ENCODE peak calls at places on chromosomes 2 and 18, in eight cellular contexts. One of them, this sample, is unnamed.

GRCh38 chr2:181185948-181186347 is 205.5 kb downstream of the UBE2E3 start:
- DNase-seq in adrenal gland: no peak
- DNase-seq in RWPE2: no peak
- DNase-seq in lower lobe of right lung: no peak
- DNase-seq in BE2C: no peak
- DNase-seq in right lobe of liver: no peak
- DNase-seq in fibroblast of mammary gland: no peak
- DNase-seq in CD8-positive, alpha-beta T cell: no peak
- DNase-seq in this sample: no peak

GRCh38 chr2:121102949-121103348 is 182.1 kb downstream of the TFCP2L1 start:
- DNase-seq in adrenal gland: no peak
- DNase-seq in RWPE2: no peak
- DNase-seq in lower lobe of right lung: no peak
- DNase-seq in BE2C: no peak
- DNase-seq in right lobe of liver: no peak
- DNase-seq in fibroblast of mammary gland: no peak
- DNase-seq in CD8-positive, alpha-beta T cell: no peak
- DNase-seq in this sample: no peak

GRCh38 chr2:220075835-220076234 is 448.4 kb downstream of the SLC4A3 start:
- DNase-seq in adrenal gland: no peak
- DNase-seq in RWPE2: no peak
- DNase-seq in lower lobe of right lung: no peak
- DNase-seq in BE2C: no peak
- DNase-seq in right lobe of liver: no peak
- DNase-seq in fibroblast of mammary gland: peak; percentile 30
- DNase-seq in CD8-positive, alpha-beta T cell: no peak
- DNase-seq in this sample: no peak

GRCh38 chr18:45058076-45058475 is 377.4 kb downstream of the SETBP1 start:
- DNase-seq in adrenal gland: no peak
- DNase-seq in RWPE2: no peak
- DNase-seq in lower lobe of right lung: no peak
- DNase-seq in BE2C: no peak
- DNase-seq in right lobe of liver: no peak
- DNase-seq in fibroblast of mammary gland: no peak
- DNase-seq in CD8-positive, alpha-beta T cell: no peak
- DNase-seq in this sample: no peak

GRCh38 chr2:224147174-224147573 is 108.1 kb upstream of the SERPINE2 start:
- DNase-seq in adrenal gland: no peak
- DNase-seq in RWPE2: no peak
- DNase-seq in lower lobe of right lung: no peak
- DNase-seq in BE2C: no peak
- DNase-seq in right lobe of liver: no peak
- DNase-seq in fibroblast of mammary gland: no peak
- DNase-seq in CD8-positive, alpha-beta T cell: no peak
- DNase-seq in this sample: no peak

GRCh38 chr2:40199758-40200157 is 252.1 kb downstream of the SLC8A1 start:
- DNase-seq in adrenal gland: no peak
- DNase-seq in RWPE2: no peak
- DNase-seq in lower lobe of right lung: no peak
- DNase-seq in BE2C: no peak
- DNase-seq in right lobe of liver: no peak
- DNase-seq in fibroblast of mammary gland: peak; percentile 63
- DNase-seq in CD8-positive, alpha-beta T cell: no peak
- DNase-seq in this sample: no peak

GRCh38 chr2:75606851-75607798 is 39.5 kb upstream of the MRPL19 start:
- DNase-seq in adrenal gland: no peak
- DNase-seq in RWPE2: no peak
- DNase-seq in lower lobe of right lung: no peak
- DNase-seq in BE2C: no peak
- DNase-seq in right lobe of liver: no peak
- DNase-seq in fibroblast of mammary gland: peak; percentile 90
- DNase-seq in CD8-positive, alpha-beta T cell: no peak
- DNase-seq in this sample: no peak

GRCh38 chr2:168118733-168119518 is 128.5 kb downstream of the STK39 start:
- DNase-seq in adrenal gland: peak; percentile 32
- DNase-seq in RWPE2: no peak
- DNase-seq in lower lobe of right lung: no peak
- DNase-seq in BE2C: peak; percentile 33
- DNase-seq in right lobe of liver: no peak
- DNase-seq in fibroblast of mammary gland: peak; percentile 78
- DNase-seq in CD8-positive, alpha-beta T cell: no peak
- DNase-seq in this sample: peak; percentile 48

GRCh38 chr2:161947394-161947793 is 126.6 kb downstream of the DPP4 start:
- DNase-seq in adrenal gland: no peak
- DNase-seq in RWPE2: no peak
- DNase-seq in lower lobe of right lung: no peak
- DNase-seq in BE2C: no peak
- DNase-seq in right lobe of liver: no peak
- DNase-seq in fibroblast of mammary gland: peak; percentile 3
- DNase-seq in CD8-positive, alpha-beta T cell: no peak
- DNase-seq in this sample: no peak

GRCh38 chr2:241855245-241855887 is 3.3 kb downstream of the PDCD1 start:
- DNase-seq in adrenal gland: no peak
- DNase-seq in RWPE2: no peak
- DNase-seq in lower lobe of right lung: peak; percentile 40
- DNase-seq in BE2C: peak; percentile 19
- DNase-seq in right lobe of liver: no peak
- DNase-seq in fibroblast of mammary gland: no peak
- DNase-seq in CD8-positive, alpha-beta T cell: peak; percentile 12
- DNase-seq in this sample: no peak

GRCh38 chr18:63267990-63268721 is 51.4 kb downstream of the BCL2 start:
- DNase-seq in adrenal gland: no peak
- DNase-seq in RWPE2: no peak
- DNase-seq in lower lobe of right lung: no peak
- DNase-seq in BE2C: no peak
- DNase-seq in right lobe of liver: no peak
- DNase-seq in fibroblast of mammary gland: peak; percentile 28
- DNase-seq in CD8-positive, alpha-beta T cell: no peak
- DNase-seq in this sample: peak; percentile 7

GRCh38 chr2:10977636-10978035 is 65.9 kb downstream of the KCNF1 start:
- DNase-seq in adrenal gland: no peak
- DNase-seq in RWPE2: no peak
- DNase-seq in lower lobe of right lung: no peak
- DNase-seq in BE2C: peak; percentile 68
- DNase-seq in right lobe of liver: no peak
- DNase-seq in fibroblast of mammary gland: no peak
- DNase-seq in CD8-positive, alpha-beta T cell: no peak
- DNase-seq in this sample: no peak

GRCh38 chr2:157747695-157748370 is 119.2 kb upstream of the ACVR1C start:
- DNase-seq in adrenal gland: no peak
- DNase-seq in RWPE2: no peak
- DNase-seq in lower lobe of right lung: no peak
- DNase-seq in BE2C: no peak
- DNase-seq in right lobe of liver: peak; percentile 49
- DNase-seq in fibroblast of mammary gland: peak; percentile 92
- DNase-seq in CD8-positive, alpha-beta T cell: no peak
- DNase-seq in this sample: no peak

GRCh38 chr2:64641585-64641984 is 12.1 kb downstream of the SERTAD2 start:
- DNase-seq in adrenal gland: no peak
- DNase-seq in RWPE2: no peak
- DNase-seq in lower lobe of right lung: no peak
- DNase-seq in BE2C: no peak
- DNase-seq in right lobe of liver: no peak
- DNase-seq in fibroblast of mammary gland: no peak
- DNase-seq in CD8-positive, alpha-beta T cell: no peak
- DNase-seq in this sample: no peak

GRCh38 chr2:99488999-99489757 is 639 bp downstream of the REV1 start:
- DNase-seq in adrenal gland: peak; percentile 80
- DNase-seq in RWPE2: no peak
- DNase-seq in lower lobe of right lung: peak; percentile 84
- DNase-seq in BE2C: peak; percentile 60
- DNase-seq in right lobe of liver: peak; percentile 82
- DNase-seq in fibroblast of mammary gland: peak; percentile 41
- DNase-seq in CD8-positive, alpha-beta T cell: peak; percentile 59
- DNase-seq in this sample: peak; percentile 77

GRCh38 chr2:191386938-191387536 is 141.8 kb downstream of the MYO1B start:
- DNase-seq in adrenal gland: no peak
- DNase-seq in RWPE2: no peak
- DNase-seq in lower lobe of right lung: no peak
- DNase-seq in BE2C: no peak
- DNase-seq in right lobe of liver: no peak
- DNase-seq in fibroblast of mammary gland: peak; percentile 71
- DNase-seq in CD8-positive, alpha-beta T cell: no peak
- DNase-seq in this sample: no peak

GRCh38 chr2:112048887-112049286 is 6.2 kb upstream of the TMEM87B start:
- DNase-seq in adrenal gland: peak; percentile 54
- DNase-seq in RWPE2: no peak
- DNase-seq in lower lobe of right lung: no peak
- DNase-seq in BE2C: no peak
- DNase-seq in right lobe of liver: no peak
- DNase-seq in fibroblast of mammary gland: peak; percentile 76
- DNase-seq in CD8-positive, alpha-beta T cell: no peak
- DNase-seq in this sample: no peak

GRCh38 chr2:215505044-215505786 is 69.3 kb upstream of the FN1 start:
- DNase-seq in adrenal gland: no peak
- DNase-seq in RWPE2: no peak
- DNase-seq in lower lobe of right lung: no peak
- DNase-seq in BE2C: no peak
- DNase-seq in right lobe of liver: no peak
- DNase-seq in fibroblast of mammary gland: peak; percentile 86
- DNase-seq in CD8-positive, alpha-beta T cell: no peak
- DNase-seq in this sample: no peak

GRCh38 chr18:35240664-35241522 is at the start of gene ZNF397:
- DNase-seq in adrenal gland: peak; percentile 98
- DNase-seq in RWPE2: peak; percentile 94
- DNase-seq in lower lobe of right lung: peak; percentile 99
- DNase-seq in BE2C: peak; percentile 93
- DNase-seq in right lobe of liver: peak; percentile 99
- DNase-seq in fibroblast of mammary gland: peak; percentile 96
- DNase-seq in CD8-positive, alpha-beta T cell: peak; percentile 94
- DNase-seq in this sample: peak; percentile 98

GRCh38 chr2:65367517-65367916 is 64.9 kb downstream of the SPRED2 start:
- DNase-seq in adrenal gland: peak; percentile 2
- DNase-seq in RWPE2: peak; percentile 87
- DNase-seq in lower lobe of right lung: no peak
- DNase-seq in BE2C: peak; percentile 31
- DNase-seq in right lobe of liver: no peak
- DNase-seq in fibroblast of mammary gland: peak; percentile 100
- DNase-seq in CD8-positive, alpha-beta T cell: no peak
- DNase-seq in this sample: no peak

GRCh38 chr2:37287966-37288365 is 36.7 kb downstream of the PRKD3 start:
- DNase-seq in adrenal gland: no peak
- DNase-seq in RWPE2: no peak
- DNase-seq in lower lobe of right lung: no peak
- DNase-seq in BE2C: peak; percentile 40
- DNase-seq in right lobe of liver: no peak
- DNase-seq in fibroblast of mammary gland: no peak
- DNase-seq in CD8-positive, alpha-beta T cell: no peak
- DNase-seq in this sample: no peak

GRCh38 chr18:67511840-67512239 is 4.7 kb downstream of the DSEL start:
- DNase-seq in adrenal gland: no peak
- DNase-seq in RWPE2: no peak
- DNase-seq in lower lobe of right lung: no peak
- DNase-seq in BE2C: no peak
- DNase-seq in right lobe of liver: no peak
- DNase-seq in fibroblast of mammary gland: no peak
- DNase-seq in CD8-positive, alpha-beta T cell: no peak
- DNase-seq in this sample: no peak

GRCh38 chr2:222448806-222449205 is 24.5 kb downstream of the SGPP2 start:
- DNase-seq in adrenal gland: no peak
- DNase-seq in RWPE2: no peak
- DNase-seq in lower lobe of right lung: no peak
- DNase-seq in BE2C: no peak
- DNase-seq in right lobe of liver: no peak
- DNase-seq in fibroblast of mammary gland: peak; percentile 62
- DNase-seq in CD8-positive, alpha-beta T cell: no peak
- DNase-seq in this sample: no peak

GRCh38 chr18:58222439-58223125 is 178.6 kb downstream of the NEDD4L start:
- DNase-seq in adrenal gland: peak; percentile 3
- DNase-seq in RWPE2: no peak
- DNase-seq in lower lobe of right lung: no peak
- DNase-seq in BE2C: no peak
- DNase-seq in right lobe of liver: no peak
- DNase-seq in fibroblast of mammary gland: peak; percentile 80
- DNase-seq in CD8-positive, alpha-beta T cell: no peak
- DNase-seq in this sample: no peak

GRCh38 chr2:150555957-150556356 is 68.5 kb upstream of the RND3 start:
- DNase-seq in adrenal gland: no peak
- DNase-seq in RWPE2: no peak
- DNase-seq in lower lobe of right lung: no peak
- DNase-seq in BE2C: no peak
- DNase-seq in right lobe of liver: no peak
- DNase-seq in fibroblast of mammary gland: no peak
- DNase-seq in CD8-positive, alpha-beta T cell: no peak
- DNase-seq in this sample: no peak

GRCh38 chr2:177195194-177195593 is 17.4 kb upstream of the HNRNPA3 start:
- DNase-seq in adrenal gland: no peak
- DNase-seq in RWPE2: no peak
- DNase-seq in lower lobe of right lung: no peak
- DNase-seq in BE2C: no peak
- DNase-seq in right lobe of liver: no peak
- DNase-seq in fibroblast of mammary gland: no peak
- DNase-seq in CD8-positive, alpha-beta T cell: no peak
- DNase-seq in this sample: no peak
- TF ChIP-seq CTCF in adrenal gland: no peak
- TF ChIP-seq CTCF in RWPE2: peak; percentile 12
- TF ChIP-seq CTCF in lower lobe of right lung: no peak
- TF ChIP-seq CTCF in BE2C: no peak
- TF ChIP-seq CTCF in right lobe of liver: no peak
- TF ChIP-seq CTCF in fibroblast of mammary gland: no peak
- TF ChIP-seq CTCF in CD8-positive, alpha-beta T cell: no peak
- TF ChIP-seq CTCF in this sample: no peak

GRCh38 chr2:15748736-15749323 is 157.2 kb downstream of the DDX1 start:
- DNase-seq in adrenal gland: peak; percentile 25
- DNase-seq in RWPE2: no peak
- DNase-seq in lower lobe of right lung: no peak
- DNase-seq in BE2C: peak; percentile 47
- DNase-seq in right lobe of liver: no peak
- DNase-seq in fibroblast of mammary gland: peak; percentile 15
- DNase-seq in CD8-positive, alpha-beta T cell: no peak
- DNase-seq in this sample: peak; percentile 66
- TF ChIP-seq CTCF in adrenal gland: peak; percentile 46
- TF ChIP-seq CTCF in RWPE2: peak; percentile 21
- TF ChIP-seq CTCF in lower lobe of right lung: peak; percentile 49
- TF ChIP-seq CTCF in BE2C: peak; percentile 48
- TF ChIP-seq CTCF in right lobe of liver: peak; percentile 12
- TF ChIP-seq CTCF in fibroblast of mammary gland: peak; percentile 33
- TF ChIP-seq CTCF in CD8-positive, alpha-beta T cell: no peak
- TF ChIP-seq CTCF in this sample: peak; percentile 50

GRCh38 chr2:43950383-43951008 is 45.3 kb downstream of the LRPPRC start:
- DNase-seq in adrenal gland: peak; percentile 30
- DNase-seq in RWPE2: no peak
- DNase-seq in lower lobe of right lung: no peak
- DNase-seq in BE2C: peak; percentile 26
- DNase-seq in right lobe of liver: no peak
- DNase-seq in fibroblast of mammary gland: peak; percentile 44
- DNase-seq in CD8-positive, alpha-beta T cell: no peak
- DNase-seq in this sample: no peak
- TF ChIP-seq CTCF in adrenal gland: peak; percentile 42
- TF ChIP-seq CTCF in RWPE2: peak; percentile 63
- TF ChIP-seq CTCF in lower lobe of right lung: peak; percentile 30
- TF ChIP-seq CTCF in BE2C: peak; percentile 55
- TF ChIP-seq CTCF in right lobe of liver: peak; percentile 41
- TF ChIP-seq CTCF in fibroblast of mammary gland: peak; percentile 33
- TF ChIP-seq CTCF in CD8-positive, alpha-beta T cell: peak; percentile 26
- TF ChIP-seq CTCF in this sample: peak; percentile 29

DNA sequence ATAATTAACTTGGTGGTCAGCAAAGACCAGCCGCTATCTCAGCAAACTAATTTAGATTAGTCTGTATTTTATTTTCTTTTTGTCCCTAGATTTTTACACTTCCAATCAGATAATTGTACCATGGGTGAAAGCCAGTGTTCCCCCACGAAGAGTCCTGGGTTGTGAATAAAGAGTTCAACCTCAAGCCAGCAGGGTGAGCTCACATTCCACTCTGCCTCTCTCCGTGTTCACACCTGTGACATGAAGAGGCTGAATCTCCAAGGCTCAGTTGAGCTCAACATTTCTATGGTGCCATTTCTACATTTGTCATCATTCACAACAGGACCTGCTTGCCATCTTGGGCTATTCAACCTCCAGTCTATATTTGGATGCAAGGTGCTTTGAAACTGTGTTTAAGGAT is 771.5 kb downstream of the GALR1 start:
- DNase-seq in adrenal gland: no peak
- DNase-seq in RWPE2: no peak
- DNase-seq in lower lobe of right lung: no peak
- DNase-seq in BE2C: no peak
- DNase-seq in right lobe of liver: no peak
- DNase-seq in fibroblast of mammary gland: no peak
- DNase-seq in CD8-positive, alpha-beta T cell: no peak
- DNase-seq in this sample: no peak
- TF ChIP-seq CTCF in adrenal gland: no peak
- TF ChIP-seq CTCF in RWPE2: no peak
- TF ChIP-seq CTCF in lower lobe of right lung: no peak
- TF ChIP-seq CTCF in BE2C: no peak
- TF ChIP-seq CTCF in right lobe of liver: no peak
- TF ChIP-seq CTCF in fibroblast of mammary gland: no peak
- TF ChIP-seq CTCF in CD8-positive, alpha-beta T cell: no peak
- TF ChIP-seq CTCF in this sample: peak; percentile 30

This sample was measured in nephron progenitor cell.